ENCODE peak calls at places on chromosomes 16 and 17, in four cellular contexts. W is HCT116, S is K562, J is SK-N-SH. B is an unnamed sample.

GRCh38 chr16:14486520-14487303 is 143.3 kb downstream of the PARN start:
- DNase-seq in S (peak), J (peak), W (peak), B (no peak)

GRCh38 chr17:2309338-2310143 is 5.8 kb downstream of the SRR start:
- DNase-seq in S (no peak), J (no peak), W (no peak), B (no peak)

GRCh38 chr17:29495011-29495410 is 71.8 kb downstream of the ABHD15 start:
- DNase-seq in S (no peak), W (no peak), J (no peak), B (no peak)

GRCh38 chr17:4934173-4934979 is 2.3 kb downstream of the GP1BA start:
- DNase-seq in S (peak), W (no peak), J (peak), B (no peak)

GRCh38 chr17:47978324-47978723 is 7.4 kb downstream of the CDK5RAP3 start:
- DNase-seq in J (peak), S (peak), W (no peak), B (no peak)

GRCh38 chr17:82497483-82498405 is 21.8 kb upstream of the FOXK2 start:
- DNase-seq in S (no peak), W (no peak), J (no peak), B (no peak)

GRCh38 chr17:43431741-43432523 is 33.1 kb downstream of the ARL4D start:
- DNase-seq in S (no peak), J (no peak), W (no peak), B (no peak)

GRCh38 chr17:63399316-63399715 is 46.8 kb downstream of the CYB561 start:
- DNase-seq in W (no peak), S (no peak), J (peak), B (no peak)

GRCh38 chr17:76701471-76701967 is 9.2 kb downstream of the MXRA7 start:
- DNase-seq in J (no peak), W (no peak), S (no peak), B (no peak)

GRCh38 chr17:45753645-45754225 is 30.4 kb upstream of the CRHR1 start:
- DNase-seq in W (no peak), J (no peak), S (no peak), B (no peak)

GRCh38 chr17:1002771-1003555 is 6.0 kb downstream of the TIMM22 start:
- DNase-seq in W (no peak), J (no peak), S (no peak), B (no peak)

GRCh38 chr17:68198931-68199836 is 48.7 kb upstream of the AMZ2 start:
- DNase-seq in W (no peak), J (peak), S (no peak), B (no peak)

GRCh38 chr16:34802848-34803599 is 1343.6 kb downstream of the TP53TG3F start:
- DNase-seq in W (no peak), J (peak), S (no peak), B (no peak)

GRCh38 chr16:66786551-66786950 is 14.8 kb downstream of the TERB1 start:
- DNase-seq in J (no peak), W (no peak), S (no peak), B (no peak)

GRCh38 chr16:66787427-66787826 is 14.0 kb downstream of the TERB1 start:
- DNase-seq in J (no peak), W (no peak), S (no peak), B (no peak)

GRCh38 chr16:66790130-66790733 is 11.2 kb downstream of the TERB1 start:
- DNase-seq in J (no peak), S (no peak), W (no peak), B (no peak)
- TF ChIP-seq SIN3A in J (no peak), S (no peak), W (no peak), B (no peak)

DNA sequence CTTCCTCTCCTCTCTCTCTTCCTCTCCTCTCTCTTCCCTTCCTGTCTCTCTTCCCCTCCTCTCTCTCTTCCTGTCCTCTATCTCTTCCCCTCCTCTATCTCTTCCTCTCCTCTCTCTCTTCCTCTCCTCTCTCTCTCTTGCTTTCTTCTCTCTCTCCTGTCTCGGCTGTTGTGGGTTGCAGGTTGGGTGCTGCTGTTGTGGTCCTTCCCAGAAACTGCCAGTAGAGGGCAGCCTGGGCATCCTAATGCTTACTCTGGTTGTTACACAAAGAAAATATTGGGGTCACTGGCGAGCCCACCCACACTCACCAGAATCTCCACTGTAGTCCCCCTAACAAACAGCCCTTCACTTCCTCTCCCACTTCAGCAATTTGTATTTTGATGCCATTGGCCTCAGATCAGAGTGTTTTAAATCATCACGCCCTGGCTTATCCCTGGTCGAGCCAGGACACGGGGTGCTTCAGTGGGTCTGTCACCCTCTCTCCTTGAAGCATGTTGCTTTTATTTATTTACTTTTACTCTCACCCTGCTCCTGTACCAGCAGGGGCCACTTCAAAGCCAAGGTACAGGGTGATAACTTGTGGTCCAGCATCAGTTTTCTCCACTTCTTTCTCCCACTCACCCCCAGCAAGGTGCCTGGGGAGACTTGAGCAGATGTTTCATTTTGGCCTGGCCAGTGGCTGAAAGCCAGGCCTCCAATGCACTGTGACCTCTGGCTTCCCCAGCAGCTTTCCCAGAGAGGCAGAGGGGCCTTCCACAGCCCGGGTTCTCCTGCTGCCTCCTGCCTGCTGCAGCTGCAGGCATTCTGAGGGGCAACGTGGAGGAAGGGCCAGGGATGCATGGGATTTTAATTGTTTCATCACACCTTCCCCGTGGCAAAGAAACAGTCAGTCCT is 4.7 kb upstream of the MMP15 start:
- DNase-seq in W (no peak), J (peak), S (peak), B (no peak)
- TF ChIP-seq CTCF in W (peak), J (peak), S (peak), B (peak)

GRCh38 chr16:1781254-1781653 is 1.1 kb downstream of the SPSB3 start:
- DNase-seq in S (no peak), J (no peak), W (no peak), B (no peak)

GRCh38 chr16:1780677-1781072 is 1.7 kb downstream of the SPSB3 start:
- DNase-seq in W (no peak), J (no peak), S (no peak), B (no peak)

GRCh38 chr16:1779741-1780676 is 2.4 kb downstream of the SPSB3 start:
- DNase-seq in J (no peak), W (no peak), S (no peak), B (no peak)

GRCh38 chr16:1782408-1783247 is at the start of the genes NUBP2 and SPSB3:
- DNase-seq in J (peak), S (peak), W (peak), B (peak)

DNA sequence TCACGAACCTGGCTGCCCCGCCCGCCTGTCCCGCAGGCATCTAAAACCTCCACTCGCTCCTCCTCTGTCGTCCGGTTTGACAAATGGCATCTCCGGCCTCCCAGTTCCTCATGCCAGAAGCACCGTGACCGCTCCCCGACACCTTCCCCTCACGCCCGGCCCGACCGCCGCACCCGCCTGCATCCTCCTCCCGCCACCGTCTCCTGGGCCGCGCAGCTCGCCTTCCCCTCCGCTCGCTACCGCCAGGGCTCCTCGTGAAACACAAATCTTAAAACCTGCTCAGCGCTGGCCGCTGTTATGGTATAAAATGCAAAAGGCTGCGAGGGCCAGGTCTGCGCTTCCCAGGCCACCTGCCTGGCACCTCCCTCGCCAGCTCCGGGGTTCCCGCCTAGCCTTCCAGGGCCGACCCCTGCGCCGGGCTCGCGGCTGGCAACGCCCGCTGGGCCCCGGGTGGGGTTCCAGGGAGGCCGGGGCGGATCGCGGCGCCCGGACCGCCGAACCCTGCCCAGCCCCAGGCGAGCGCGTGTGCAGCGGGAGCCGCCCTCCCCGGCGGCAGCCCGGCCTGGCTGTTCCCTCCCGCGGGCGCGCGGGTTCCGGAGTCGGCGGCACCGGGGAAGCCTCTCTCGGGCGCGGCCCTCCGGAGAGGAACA is 488 bp downstream of the SPSB3 start:
- DNase-seq in J (peak), S (no peak), W (no peak), B (no peak)
- TF ChIP-seq SIN3A in J (no peak), S (no peak), W (no peak), B (no peak)

GRCh38 chr17:74005790-74006189 is 197.7 kb upstream of the RPL38 start:
- DNase-seq in J (no peak), W (no peak), S (no peak), B (no peak)

GRCh38 chr17:74006366-74006765 is 197.1 kb upstream of the RPL38 start:
- DNase-seq in J (no peak), S (no peak), W (no peak), B (no peak)

GRCh38 chr17:74010903-74011302 is 192.6 kb upstream of the RPL38 start:
- DNase-seq in J (no peak), S (no peak), W (no peak), B (no peak)

GRCh38 chr17:74011963-74012362 is 191.5 kb upstream of the RPL38 start:
- DNase-seq in W (no peak), S (no peak), J (peak), B (no peak)

GRCh38 chr17:74008196-74008595 is 195.3 kb upstream of the RPL38 start:
- DNase-seq in S (peak), W (peak), J (peak), B (no peak)
- TF ChIP-seq CTCF in S (peak), W (no peak), J (no peak), B (peak)

DNA sequence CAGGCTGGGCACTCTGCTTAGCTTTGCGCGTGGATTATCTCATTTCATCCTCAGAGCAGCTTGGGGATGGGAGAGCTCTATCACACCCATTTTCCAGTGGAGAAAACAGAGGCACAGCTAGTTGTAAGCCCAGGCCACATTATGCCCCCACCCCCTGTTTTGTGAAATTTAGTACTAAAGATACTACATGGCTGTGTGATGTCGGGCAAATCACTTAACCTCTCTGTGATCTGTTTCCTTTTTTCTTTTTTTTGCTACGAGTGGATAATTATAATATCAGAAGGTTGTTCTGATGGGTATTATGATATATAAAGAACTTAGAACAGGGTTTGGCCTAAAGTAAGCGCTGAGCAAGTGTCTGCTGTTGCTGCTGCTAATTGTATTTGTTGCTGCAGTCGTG is 41.6 kb downstream of the ABAT start:
- DNase-seq in W (no peak), S (no peak), J (no peak), B (no peak)
- TF ChIP-seq SIN3A in W (no peak), S (no peak), J (no peak), B (no peak)

B was measured in GM12878.